ENCODE peak calls at places on chromosomes 2 and 18, in six cellular contexts. D is GM12865, S is Peyer's patch, A is pancreas, K is RWPE1, T is suprapubic skin. B is an unnamed sample.
A peak's percentile ranks its signal among the peaks of the same experiment; 100 is the strongest.

GRCh38 chr2:70851704-70852103 is 16.1 kb upstream of the CD207 start:
- DNase-seq in D (peak; percentile 82), K (no peak), A (no peak), T (no peak), S (no peak), B (peak; percentile 30)

GRCh38 chr2:241298554-241299165 is 16.8 kb downstream of the HDLBP start:
- DNase-seq in T (no peak), A (no peak), K (no peak), D (no peak), S (no peak), B (no peak)

GRCh38 chr2:217617496-217618085 is 385.2 kb downstream of the TNS1 start:
- DNase-seq in S (no peak), A (no peak), T (no peak), K (no peak), D (no peak), B (no peak)

GRCh38 chr2:10239561-10239967 is 63.1 kb upstream of the HPCAL1 start:
- DNase-seq in A (no peak), T (no peak), S (no peak), D (peak; percentile 11), K (no peak), B (no peak)

GRCh38 chr18:77052656-77053309 is 79.8 kb downstream of the MBP start:
- DNase-seq in D (no peak), A (no peak), K (no peak), S (peak; percentile 79), T (no peak), B (no peak)

GRCh38 chr2:148614024-148614331 is 30.6 kb upstream of the EPC2 start:
- DNase-seq in D (peak; percentile 4), T (no peak), K (no peak), S (no peak), A (no peak), B (no peak)

GRCh38 chr2:174009488-174010223 is 44.5 kb upstream of the SP3 start:
- DNase-seq in A (no peak), S (no peak), T (no peak), K (no peak), D (no peak), B (no peak)

GRCh38 chr2:170930132-170931109 is 1.4 kb downstream of the GORASP2 start:
- DNase-seq in D (peak; percentile 88), K (peak; percentile 78), T (no peak), A (peak; percentile 46), S (peak; percentile 44), B (peak; percentile 56)

GRCh38 chr2:170235860-170236638 is 58.1 kb downstream of the MYO3B start:
- DNase-seq in A (no peak), K (peak; percentile 26), D (peak; percentile 55), T (no peak), S (no peak), B (no peak)

GRCh38 chr2:7794916-7795315 is 877.7 kb downstream of the RNF144A start:
- DNase-seq in T (no peak), S (no peak), A (peak; percentile 32), D (no peak), K (no peak), B (no peak)

GRCh38 chr2:102505290-102505689 is 32.3 kb downstream of the SLC9A4 start:
- DNase-seq in S (no peak), T (no peak), A (peak; percentile 12), K (peak; percentile 38), D (no peak), B (no peak)

GRCh38 chr2:38274286-38275276 is 102.5 kb downstream of the ATL2 start:
- DNase-seq in A (peak; percentile 14), T (no peak), D (peak; percentile 87), S (no peak), K (peak; percentile 73), B (no peak)

GRCh38 chr2:227106845-227107759 is 56.9 kb downstream of the COL4A4 start:
- DNase-seq in A (peak; percentile 73), S (no peak), D (peak; percentile 52), T (no peak), K (peak; percentile 38), B (no peak)

GRCh38 chr2:91839904-91840868 is 3031.0 kb upstream of the TEKT4 start:
- DNase-seq in T (no peak), D (no peak), S (no peak), A (no peak), K (no peak), B (no peak)

GRCh38 chr18:2905802-2906521 is 59.2 kb downstream of the EMILIN2 start:
- DNase-seq in A (peak; percentile 23), T (peak; percentile 88), K (peak; percentile 42), D (peak; percentile 66), S (peak; percentile 43), B (peak; percentile 24)

GRCh38 chr2:234840336-234840735 is 111.5 kb upstream of the SH3BP4 start:
- DNase-seq in K (peak; percentile 73), T (no peak), D (no peak), A (peak; percentile 34), S (no peak), B (no peak)

GRCh38 chr2:234669611-234670010 is 172.7 kb upstream of the ARL4C start:
- DNase-seq in S (no peak), T (no peak), K (no peak), D (no peak), A (peak; percentile 21), B (no peak)

GRCh38 chr2:235594041-235594440 is 100.2 kb downstream of the AGAP1 start:
- DNase-seq in T (no peak), S (no peak), K (peak; percentile 53), A (no peak), D (peak; percentile 38), B (no peak)

GRCh38 chr18:54946149-54946581 is 13.1 kb downstream of the CCDC68 start:
- DNase-seq in D (peak; percentile 30), S (no peak), A (peak; percentile 68), K (peak; percentile 20), T (no peak), B (no peak)

GRCh38 chr2:208175843-208176160 is 12.4 kb upstream of the CRYGA start:
- DNase-seq in S (no peak), D (no peak), T (no peak), K (no peak), A (no peak), B (no peak)
- TF ChIP-seq CTCF in S (no peak), D (no peak), T (no peak), K (no peak), A (no peak), B (no peak)

GRCh38 chr2:74882299-74882687 is 48.4 kb downstream of the HK2 start:
- DNase-seq in D (no peak), S (no peak), K (no peak), T (no peak), A (no peak), B (no peak)
- TF ChIP-seq CTCF in D (no peak), S (no peak), K (no peak), T (no peak), A (no peak), B (no peak)

GRCh38 chr2:219998714-219999227 is 371.3 kb downstream of the SLC4A3 start:
- DNase-seq in K (no peak), T (no peak), S (no peak), D (no peak), A (no peak), B (no peak)

GRCh38 chr2:220000080-220000479 is 372.6 kb downstream of the SLC4A3 start:
- DNase-seq in D (no peak), K (no peak), S (no peak), A (no peak), T (no peak), B (no peak)

GRCh38 chr2:219997341-219997851 is 370.0 kb downstream of the SLC4A3 start:
- DNase-seq in A (peak; percentile 31), D (peak; percentile 23), T (no peak), S (no peak), K (no peak), B (no peak)

GRCh38 chr2:219996366-219996765 is 368.9 kb downstream of the SLC4A3 start:
- DNase-seq in S (no peak), K (no peak), A (no peak), D (no peak), T (no peak), B (no peak)

GRCh38 chr2:219998099-219998498 is 370.7 kb downstream of the SLC4A3 start:
- DNase-seq in T (no peak), S (no peak), D (no peak), A (no peak), K (no peak), B (no peak)
- TF ChIP-seq CTCF in T (no peak), S (no peak), D (no peak), A (no peak), K (no peak), B (no peak)

DNA sequence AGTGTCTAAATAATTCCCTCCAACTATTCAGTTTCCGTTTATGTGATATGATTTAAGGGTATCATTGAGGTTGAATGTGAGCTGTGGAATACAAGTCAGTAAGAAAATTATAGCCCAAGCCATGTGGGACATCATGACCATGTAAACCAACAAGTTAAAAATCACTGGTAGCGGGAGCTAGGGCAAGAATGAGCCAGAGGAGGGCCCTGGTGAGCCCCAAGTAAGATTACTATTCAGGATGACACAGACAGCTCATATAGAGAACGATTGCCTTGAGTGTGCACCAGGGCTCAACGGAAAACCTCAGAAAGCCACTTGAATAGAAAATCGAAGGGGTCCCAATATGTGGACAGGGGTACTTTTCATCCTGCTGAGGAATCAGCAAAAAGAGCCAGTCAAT is 87.8 kb upstream of the RBMS1 start:
- DNase-seq in A (no peak), T (no peak), K (no peak), D (no peak), S (no peak), B (no peak)
- TF ChIP-seq CTCF in A (no peak), T (no peak), K (no peak), D (no peak), S (no peak), B (no peak)

DNA sequence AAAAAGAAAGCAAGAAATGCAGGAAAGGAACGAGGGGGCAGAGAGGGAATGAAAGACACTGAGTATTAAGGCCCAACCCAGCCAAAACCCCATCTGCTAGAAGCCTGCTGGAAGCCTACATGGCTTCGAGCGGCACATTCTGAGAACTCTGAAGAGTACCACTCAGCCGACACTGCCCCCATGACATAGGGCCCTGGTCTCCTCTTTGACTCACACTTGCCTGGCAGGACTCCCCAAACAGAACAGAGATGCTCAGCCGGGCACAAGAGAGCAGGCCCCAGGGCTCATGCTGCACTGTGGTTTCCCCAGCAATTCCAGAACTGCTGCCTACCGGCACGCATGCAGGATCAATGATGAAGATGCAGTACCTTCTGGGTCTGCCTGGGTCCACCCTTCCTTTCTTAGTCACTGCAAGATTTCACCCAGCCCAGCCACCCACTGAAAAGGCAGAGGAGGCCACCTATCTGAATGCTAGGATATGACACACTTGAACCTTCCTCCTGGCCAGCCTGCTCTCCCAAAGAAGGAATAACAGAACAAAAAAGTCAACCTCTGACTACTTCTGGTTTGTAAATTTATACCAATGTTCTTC is 49.4 kb downstream of the BCL11A start:
- DNase-seq in D (no peak), T (no peak), S (no peak), A (no peak), K (no peak), B (no peak)
- TF ChIP-seq CTCF in D (no peak), T (peak; percentile 33), S (peak; percentile 4), A (no peak), K (no peak), B (no peak)

GRCh38 chr2:200585730-200586643 is at the start of gene AOX1:
- DNase-seq in D (peak; percentile 3), T (peak; percentile 86), S (peak; percentile 18), A (peak; percentile 79), K (peak; percentile 66), B (no peak)
- TF ChIP-seq CTCF in D (no peak), T (no peak), S (no peak), A (no peak), K (peak; percentile 6), B (no peak)